ENCODE peak calls at places on chromosome 4, in seven cellular contexts. One of them, this sample, is unnamed.

GRCh38 chr4:138188406-138189084 is 53.6 kb downstream of the SLC7A11 start:
- DNase-seq in GM04503: no peak
- DNase-seq in osteoblast: no peak
- DNase-seq in uterus: no peak
- DNase-seq in mammary epithelial cell: peak
- DNase-seq in breast epithelium: no peak
- DNase-seq in progenitor cell of endocrine pancreas: no peak
- DNase-seq in this sample: peak

GRCh38 chr4:174828845-174829701 is at the start of gene GLRA3:
- DNase-seq in uterus: peak
- DNase-seq in osteoblast: peak
- DNase-seq in breast epithelium: peak
- DNase-seq in mammary epithelial cell: peak
- DNase-seq in progenitor cell of endocrine pancreas: peak
- DNase-seq in GM04503: no peak
- DNase-seq in this sample: peak

GRCh38 chr4:107757860-107758476 is 37.9 kb upstream of the PAPSS1 start:
- DNase-seq in uterus: no peak
- DNase-seq in GM04503: peak
- DNase-seq in progenitor cell of endocrine pancreas: no peak
- DNase-seq in breast epithelium: no peak
- DNase-seq in osteoblast: peak
- DNase-seq in mammary epithelial cell: no peak
- DNase-seq in this sample: peak

GRCh38 chr4:16110199-16110598 is 26.4 kb upstream of the PROM1 start:
- DNase-seq in progenitor cell of endocrine pancreas: no peak
- DNase-seq in GM04503: no peak
- DNase-seq in breast epithelium: no peak
- DNase-seq in mammary epithelial cell: no peak
- DNase-seq in uterus: no peak
- DNase-seq in osteoblast: no peak
- DNase-seq in this sample: no peak

GRCh38 chr4:168569066-168569908 is 72.4 kb downstream of the PALLD start:
- DNase-seq in breast epithelium: no peak
- DNase-seq in mammary epithelial cell: peak
- DNase-seq in osteoblast: no peak
- DNase-seq in uterus: no peak
- DNase-seq in progenitor cell of endocrine pancreas: no peak
- DNase-seq in GM04503: no peak
- DNase-seq in this sample: no peak

GRCh38 chr4:38669233-38669632 is 5.2 kb downstream of the KLF3 start:
- DNase-seq in mammary epithelial cell: no peak
- DNase-seq in osteoblast: peak
- DNase-seq in GM04503: no peak
- DNase-seq in uterus: no peak
- DNase-seq in breast epithelium: no peak
- DNase-seq in progenitor cell of endocrine pancreas: no peak
- DNase-seq in this sample: no peak

GRCh38 chr4:31283689-31284088 is 563.5 kb downstream of the PCDH7 start:
- DNase-seq in osteoblast: no peak
- DNase-seq in mammary epithelial cell: no peak
- DNase-seq in uterus: no peak
- DNase-seq in progenitor cell of endocrine pancreas: no peak
- DNase-seq in breast epithelium: no peak
- DNase-seq in GM04503: no peak
- DNase-seq in this sample: no peak

GRCh38 chr4:38674206-38675144 is 10.5 kb downstream of the KLF3 start:
- DNase-seq in GM04503: no peak
- DNase-seq in mammary epithelial cell: peak
- DNase-seq in breast epithelium: no peak
- DNase-seq in osteoblast: peak
- DNase-seq in progenitor cell of endocrine pancreas: no peak
- DNase-seq in uterus: no peak
- DNase-seq in this sample: peak

GRCh38 chr4:153788419-153789276 is at the start of gene SFRP2:
- DNase-seq in uterus: no peak
- DNase-seq in GM04503: no peak
- DNase-seq in progenitor cell of endocrine pancreas: no peak
- DNase-seq in osteoblast: peak
- DNase-seq in breast epithelium: no peak
- DNase-seq in mammary epithelial cell: no peak
- DNase-seq in this sample: no peak